ENCODE peak calls at places on chromosomes 5 and 9, in five cellular contexts. One of them, this sample, is unnamed.
A peak's percentile ranks its signal among the peaks of the same experiment; 100 is the strongest.

GRCh38 chr5:87541668-87542067 is 128.9 kb upstream of the CCNH start:
- DNase-seq in CD8-positive, alpha-beta T cell: no peak
- DNase-seq in tibial nerve: no peak
- DNase-seq in cardiac muscle cell: no peak
- DNase-seq in CD8-positive, alpha-beta memory T cell: no peak
- DNase-seq in this sample: no peak

GRCh38 chr5:35198096-35198495 is 32.2 kb downstream of the PRLR start:
- DNase-seq in CD8-positive, alpha-beta T cell: no peak
- DNase-seq in tibial nerve: peak; percentile 15
- DNase-seq in cardiac muscle cell: no peak
- DNase-seq in CD8-positive, alpha-beta memory T cell: no peak
- DNase-seq in this sample: no peak

GRCh38 chr9:73050062-73050814 is 97.4 kb upstream of the ALDH1A1 start:
- DNase-seq in CD8-positive, alpha-beta T cell: no peak
- DNase-seq in tibial nerve: no peak
- DNase-seq in cardiac muscle cell: no peak
- DNase-seq in CD8-positive, alpha-beta memory T cell: no peak
- DNase-seq in this sample: no peak

GRCh38 chr5:135324897-135325650 is 74.0 kb downstream of the MACROH2A1 start:
- DNase-seq in CD8-positive, alpha-beta T cell: peak; percentile 21
- DNase-seq in tibial nerve: no peak
- DNase-seq in cardiac muscle cell: no peak
- DNase-seq in CD8-positive, alpha-beta memory T cell: no peak
- DNase-seq in this sample: peak; percentile 69

GRCh38 chr9:15824310-15824709 is 271.5 kb downstream of the CCDC171 start:
- DNase-seq in CD8-positive, alpha-beta T cell: no peak
- DNase-seq in tibial nerve: no peak
- DNase-seq in cardiac muscle cell: peak; percentile 1
- DNase-seq in CD8-positive, alpha-beta memory T cell: no peak
- DNase-seq in this sample: no peak

GRCh38 chr5:10564838-10565784 is 1.2 kb downstream of the ANKRD33B start:
- DNase-seq in CD8-positive, alpha-beta T cell: no peak
- DNase-seq in tibial nerve: no peak
- DNase-seq in cardiac muscle cell: peak; percentile 44
- DNase-seq in CD8-positive, alpha-beta memory T cell: peak; percentile 6
- DNase-seq in this sample: no peak

GRCh38 chr9:137138058-137138697 is 776 bp upstream of the GRIN1 start:
- DNase-seq in CD8-positive, alpha-beta T cell: no peak
- DNase-seq in tibial nerve: no peak
- DNase-seq in cardiac muscle cell: no peak
- DNase-seq in CD8-positive, alpha-beta memory T cell: no peak
- DNase-seq in this sample: no peak

GRCh38 chr9:36798350-36799065 is 225.8 kb downstream of the MELK start:
- DNase-seq in CD8-positive, alpha-beta T cell: no peak
- DNase-seq in tibial nerve: no peak
- DNase-seq in cardiac muscle cell: peak; percentile 22
- DNase-seq in CD8-positive, alpha-beta memory T cell: no peak
- DNase-seq in this sample: no peak

GRCh38 chr5:142769251-142769792 is 855 bp upstream of the ARHGAP26 start:
- DNase-seq in CD8-positive, alpha-beta T cell: no peak
- DNase-seq in tibial nerve: no peak
- DNase-seq in cardiac muscle cell: no peak
- DNase-seq in CD8-positive, alpha-beta memory T cell: no peak
- DNase-seq in this sample: no peak

GRCh38 chr9:86187121-86187520 is 72.3 kb downstream of the C9orf153 start:
- DNase-seq in CD8-positive, alpha-beta T cell: no peak
- DNase-seq in tibial nerve: no peak
- DNase-seq in cardiac muscle cell: peak; percentile 62
- DNase-seq in CD8-positive, alpha-beta memory T cell: no peak
- DNase-seq in this sample: no peak

GRCh38 chr9:127754761-127755557 is 19.9 kb upstream of the TOR2A start:
- DNase-seq in CD8-positive, alpha-beta T cell: no peak
- DNase-seq in tibial nerve: no peak
- DNase-seq in cardiac muscle cell: peak; percentile 52
- DNase-seq in CD8-positive, alpha-beta memory T cell: no peak
- DNase-seq in this sample: no peak

GRCh38 chr5:1137567-1138444 is 25.9 kb upstream of the SLC12A7 start:
- DNase-seq in CD8-positive, alpha-beta T cell: no peak
- DNase-seq in tibial nerve: no peak
- DNase-seq in cardiac muscle cell: no peak
- DNase-seq in CD8-positive, alpha-beta memory T cell: no peak
- DNase-seq in this sample: no peak

GRCh38 chr5:123007771-123008170 is 28.8 kb downstream of the PPIC start:
- DNase-seq in CD8-positive, alpha-beta T cell: no peak
- DNase-seq in tibial nerve: no peak
- DNase-seq in cardiac muscle cell: no peak
- DNase-seq in CD8-positive, alpha-beta memory T cell: no peak
- DNase-seq in this sample: no peak

GRCh38 chr5:53392073-53392472 is 88.4 kb upstream of the FST start:
- DNase-seq in CD8-positive, alpha-beta T cell: no peak
- DNase-seq in tibial nerve: no peak
- DNase-seq in cardiac muscle cell: no peak
- DNase-seq in CD8-positive, alpha-beta memory T cell: no peak
- DNase-seq in this sample: no peak

GRCh38 chr5:82421119-82421518 is 143.0 kb upstream of the RPS23 start:
- DNase-seq in CD8-positive, alpha-beta T cell: no peak
- DNase-seq in tibial nerve: no peak
- DNase-seq in cardiac muscle cell: no peak
- DNase-seq in CD8-positive, alpha-beta memory T cell: no peak
- DNase-seq in this sample: no peak

GRCh38 chr5:112412370-112412769 is 6.7 kb downstream of the EPB41L4A start:
- DNase-seq in CD8-positive, alpha-beta T cell: no peak
- DNase-seq in tibial nerve: no peak
- DNase-seq in cardiac muscle cell: no peak
- DNase-seq in CD8-positive, alpha-beta memory T cell: no peak
- DNase-seq in this sample: no peak

GRCh38 chr5:131706278-131706677 is 71.2 kb upstream of the RAPGEF6 start:
- DNase-seq in CD8-positive, alpha-beta T cell: no peak
- DNase-seq in tibial nerve: no peak
- DNase-seq in cardiac muscle cell: no peak
- DNase-seq in CD8-positive, alpha-beta memory T cell: no peak
- DNase-seq in this sample: no peak

GRCh38 chr9:88710449-88710848 is 175.5 kb downstream of the NXNL2 start:
- DNase-seq in CD8-positive, alpha-beta T cell: no peak
- DNase-seq in tibial nerve: no peak
- DNase-seq in cardiac muscle cell: no peak
- DNase-seq in CD8-positive, alpha-beta memory T cell: no peak
- DNase-seq in this sample: no peak

GRCh38 chr5:173204185-173204979 is 30.6 kb downstream of the NKX2-5 start:
- DNase-seq in CD8-positive, alpha-beta T cell: no peak
- DNase-seq in tibial nerve: no peak
- DNase-seq in cardiac muscle cell: peak; percentile 28
- DNase-seq in CD8-positive, alpha-beta memory T cell: peak; percentile 5
- DNase-seq in this sample: no peak

GRCh38 chr9:136002886-136003285 is 41.7 kb upstream of the UBAC1 start:
- DNase-seq in CD8-positive, alpha-beta T cell: no peak
- DNase-seq in tibial nerve: no peak
- DNase-seq in cardiac muscle cell: no peak
- DNase-seq in CD8-positive, alpha-beta memory T cell: no peak
- DNase-seq in this sample: no peak

GRCh38 chr9:112075009-112075378 is 100.1 kb downstream of the SUSD1 start:
- DNase-seq in CD8-positive, alpha-beta T cell: no peak
- DNase-seq in tibial nerve: no peak
- DNase-seq in cardiac muscle cell: no peak
- DNase-seq in CD8-positive, alpha-beta memory T cell: no peak
- DNase-seq in this sample: no peak

GRCh38 chr5:161614342-161614741 is 67.8 kb upstream of the GABRB2 start:
- DNase-seq in CD8-positive, alpha-beta T cell: no peak
- DNase-seq in tibial nerve: no peak
- DNase-seq in cardiac muscle cell: no peak
- DNase-seq in CD8-positive, alpha-beta memory T cell: no peak
- DNase-seq in this sample: no peak

GRCh38 chr5:137752873-137753226 is 1.3 kb downstream of the HNRNPA0 start:
- DNase-seq in CD8-positive, alpha-beta T cell: no peak
- DNase-seq in tibial nerve: no peak
- DNase-seq in cardiac muscle cell: no peak
- DNase-seq in CD8-positive, alpha-beta memory T cell: peak; percentile 21
- DNase-seq in this sample: no peak

GRCh38 chr9:121399883-121400607 is 30.0 kb upstream of the STOM start:
- DNase-seq in CD8-positive, alpha-beta T cell: no peak
- DNase-seq in tibial nerve: no peak
- DNase-seq in cardiac muscle cell: peak; percentile 75
- DNase-seq in CD8-positive, alpha-beta memory T cell: peak; percentile 49
- DNase-seq in this sample: no peak

DNA sequence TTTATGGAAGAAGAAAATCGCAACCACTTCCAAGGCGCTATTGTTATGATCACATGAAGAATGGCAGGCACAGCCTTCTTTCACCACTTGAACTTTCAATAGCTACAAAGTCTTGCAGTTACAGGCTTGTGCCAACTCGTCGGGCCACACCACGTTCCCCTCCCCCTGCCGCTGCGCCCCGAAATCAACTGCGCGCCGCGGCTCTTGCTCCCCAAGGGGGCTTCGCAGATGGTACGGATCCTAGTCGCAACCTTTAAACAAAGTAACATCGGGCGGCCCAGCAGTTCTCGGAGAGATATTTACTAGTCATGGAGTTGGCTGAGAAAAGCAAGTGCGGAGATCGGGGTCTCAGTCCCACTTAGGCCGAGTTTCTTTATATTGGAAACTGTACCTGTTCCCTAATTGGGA is 1.0 kb upstream of the SEMA6A start:
- DNase-seq in CD8-positive, alpha-beta T cell: no peak
- DNase-seq in tibial nerve: no peak
- DNase-seq in cardiac muscle cell: peak; percentile 63
- DNase-seq in CD8-positive, alpha-beta memory T cell: no peak
- DNase-seq in this sample: no peak
- H3K4me3 ChIP-seq in CD8-positive, alpha-beta T cell: no peak overlapping the region
- H3K4me3 ChIP-seq in tibial nerve: peak overlapping the region; percentile 75
- H3K4me3 ChIP-seq in cardiac muscle cell: peak overlapping the region; percentile 74
- H3K4me3 ChIP-seq in CD8-positive, alpha-beta memory T cell: no peak overlapping the region
- H3K4me3 ChIP-seq in this sample: no peak overlapping the region

GRCh38 chr5:126065061-126065460 is 358.1 kb upstream of the GRAMD2B start:
- DNase-seq in CD8-positive, alpha-beta T cell: no peak
- DNase-seq in tibial nerve: no peak
- DNase-seq in cardiac muscle cell: no peak
- DNase-seq in CD8-positive, alpha-beta memory T cell: no peak
- DNase-seq in this sample: no peak
- H3K27ac ChIP-seq in CD8-positive, alpha-beta T cell: no peak overlapping the region
- H3K27ac ChIP-seq in tibial nerve: no peak overlapping the region
- H3K27ac ChIP-seq in cardiac muscle cell: no peak overlapping the region
- H3K27ac ChIP-seq in CD8-positive, alpha-beta memory T cell: no peak overlapping the region
- H3K27ac ChIP-seq in this sample: no peak overlapping the region

DNA sequence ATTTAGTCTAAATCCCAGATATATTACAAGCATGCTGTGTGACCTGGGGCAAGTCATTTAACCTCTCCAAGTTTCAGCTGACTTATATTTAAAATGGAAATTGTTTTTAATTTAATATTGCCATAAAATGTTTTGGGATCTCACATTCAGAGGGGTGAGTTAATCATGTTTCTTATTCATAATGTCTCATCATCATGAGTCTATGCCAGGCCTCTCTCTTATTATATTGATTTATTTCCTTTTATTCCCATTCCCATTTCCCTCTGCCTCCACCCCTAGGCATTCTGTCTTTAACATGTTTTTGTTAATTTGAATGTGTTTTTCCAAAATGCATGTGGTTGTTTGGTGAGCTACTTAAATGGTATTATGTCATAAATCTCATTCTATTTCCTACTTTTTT is 39.0 kb upstream of the TTC1 start:
- DNase-seq in CD8-positive, alpha-beta T cell: no peak
- DNase-seq in tibial nerve: no peak
- DNase-seq in cardiac muscle cell: no peak
- DNase-seq in CD8-positive, alpha-beta memory T cell: no peak
- DNase-seq in this sample: no peak
- H3K4me1 ChIP-seq in CD8-positive, alpha-beta T cell: no peaks in the 10 kb centered on the region
- H3K4me1 ChIP-seq in tibial nerve: peaks cover 12% of the 10 kb centered on the region
- H3K4me1 ChIP-seq in cardiac muscle cell: no peaks in the 10 kb centered on the region
- H3K4me1 ChIP-seq in CD8-positive, alpha-beta memory T cell: no peaks in the 10 kb centered on the region
- H3K4me1 ChIP-seq in this sample: no peaks in the 10 kb centered on the region

GRCh38 chr5:95090774-95091173 is 194.1 kb downstream of the MCTP1 start:
- DNase-seq in CD8-positive, alpha-beta T cell: no peak
- DNase-seq in tibial nerve: no peak
- DNase-seq in cardiac muscle cell: no peak
- DNase-seq in CD8-positive, alpha-beta memory T cell: no peak
- DNase-seq in this sample: no peak

GRCh38 chr5:95084757-95085156 is 200.1 kb downstream of the MCTP1 start:
- DNase-seq in CD8-positive, alpha-beta T cell: no peak
- DNase-seq in tibial nerve: no peak
- DNase-seq in cardiac muscle cell: no peak
- DNase-seq in CD8-positive, alpha-beta memory T cell: no peak
- DNase-seq in this sample: no peak

GRCh38 chr5:95083606-95084005 is 201.3 kb downstream of the MCTP1 start:
- DNase-seq in CD8-positive, alpha-beta T cell: no peak
- DNase-seq in tibial nerve: no peak
- DNase-seq in cardiac muscle cell: no peak
- DNase-seq in CD8-positive, alpha-beta memory T cell: no peak
- DNase-seq in this sample: no peak

GRCh38 chr5:95086932-95087818 is 197.7 kb downstream of the MCTP1 start:
- DNase-seq in CD8-positive, alpha-beta T cell: no peak
- DNase-seq in tibial nerve: no peak
- DNase-seq in cardiac muscle cell: no peak
- DNase-seq in CD8-positive, alpha-beta memory T cell: no peak
- DNase-seq in this sample: no peak

DNA sequence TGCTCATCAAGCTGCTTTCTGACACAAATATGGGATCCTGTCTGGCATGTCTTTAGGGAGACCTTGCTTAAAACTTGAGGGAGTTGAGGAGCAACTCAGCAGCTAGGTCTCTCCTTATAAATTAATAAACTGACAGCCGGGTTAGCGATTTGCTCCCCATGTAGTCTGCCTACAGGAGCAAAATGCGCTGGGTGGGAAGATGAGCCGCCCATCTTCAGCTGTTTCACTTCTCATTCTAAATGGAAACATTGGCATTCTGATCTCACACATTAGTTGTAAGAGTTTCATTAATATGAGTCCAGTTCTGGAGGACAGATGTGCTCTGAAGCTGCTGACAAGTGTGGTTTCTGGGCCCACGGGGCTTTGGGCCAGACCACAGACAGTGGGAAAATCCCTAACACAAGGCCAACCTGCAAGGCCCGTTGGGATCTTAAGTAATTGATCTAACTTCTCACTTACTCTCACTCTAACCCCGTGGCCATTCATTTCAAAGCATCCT is 197.0 kb downstream of the MCTP1 start:
- DNase-seq in CD8-positive, alpha-beta T cell: no peak
- DNase-seq in tibial nerve: no peak
- DNase-seq in cardiac muscle cell: no peak
- DNase-seq in CD8-positive, alpha-beta memory T cell: no peak
- DNase-seq in this sample: no peak
- H3K4me3 ChIP-seq in CD8-positive, alpha-beta T cell: no peak overlapping the region
- H3K4me3 ChIP-seq in tibial nerve: no peak overlapping the region
- H3K4me3 ChIP-seq in cardiac muscle cell: no peak overlapping the region
- H3K4me3 ChIP-seq in CD8-positive, alpha-beta memory T cell: no peak overlapping the region
- H3K4me3 ChIP-seq in this sample: no peak overlapping the region